ENCODE peak calls at places on chromosomes 1 and 21, in seven cellular contexts. One of them, this sample, is unnamed.
A peak's percentile ranks its signal among the peaks of the same experiment; 100 is the strongest.

GRCh38 chr1:107941123-107941522 is 23.9 kb downstream of the VAV3 start:
- DNase-seq in GM12864: no peak
- DNase-seq in NCI-H69: no peak
- DNase-seq in aorta: peak; percentile 55
- DNase-seq in effector memory CD4-positive, alpha-beta T cell: no peak
- DNase-seq in right cardiac atrium: no peak
- DNase-seq in stimulated activated CD8-positive, alpha-beta memory T cell treated with anti-CD3 and anti-CD28 coated beads, Interleukin-4, amount 100 ng/mL, for 1 hour: no peak
- DNase-seq in this sample: no peak

GRCh38 chr21:25396135-25396711 is 211.1 kb downstream of the MRPL39 start:
- DNase-seq in GM12864: peak; percentile 74
- DNase-seq in NCI-H69: no peak
- DNase-seq in aorta: no peak
- DNase-seq in effector memory CD4-positive, alpha-beta T cell: no peak
- DNase-seq in right cardiac atrium: peak; percentile 9
- DNase-seq in stimulated activated CD8-positive, alpha-beta memory T cell treated with anti-CD3 and anti-CD28 coated beads, Interleukin-4, amount 100 ng/mL, for 1 hour: no peak
- DNase-seq in this sample: no peak

GRCh38 chr1:167489581-167490340 is 28.6 kb downstream of the CD247 start:
- DNase-seq in GM12864: no peak
- DNase-seq in NCI-H69: no peak
- DNase-seq in aorta: no peak
- DNase-seq in effector memory CD4-positive, alpha-beta T cell: peak; percentile 47
- DNase-seq in right cardiac atrium: peak; percentile 37
- DNase-seq in stimulated activated CD8-positive, alpha-beta memory T cell treated with anti-CD3 and anti-CD28 coated beads, Interleukin-4, amount 100 ng/mL, for 1 hour: no peak
- DNase-seq in this sample: peak; percentile 42

GRCh38 chr1:177800386-177801058 is 169.3 kb downstream of the SEC16B start:
- DNase-seq in GM12864: no peak
- DNase-seq in NCI-H69: no peak
- DNase-seq in aorta: no peak
- DNase-seq in effector memory CD4-positive, alpha-beta T cell: no peak
- DNase-seq in right cardiac atrium: no peak
- DNase-seq in stimulated activated CD8-positive, alpha-beta memory T cell treated with anti-CD3 and anti-CD28 coated beads, Interleukin-4, amount 100 ng/mL, for 1 hour: no peak
- DNase-seq in this sample: peak; percentile 81

GRCh38 chr1:152954436-152954835 is 7.4 kb downstream of the SPRR5 start:
- DNase-seq in GM12864: no peak
- DNase-seq in NCI-H69: no peak
- DNase-seq in aorta: no peak
- DNase-seq in effector memory CD4-positive, alpha-beta T cell: no peak
- DNase-seq in right cardiac atrium: no peak
- DNase-seq in stimulated activated CD8-positive, alpha-beta memory T cell treated with anti-CD3 and anti-CD28 coated beads, Interleukin-4, amount 100 ng/mL, for 1 hour: no peak
- DNase-seq in this sample: no peak

GRCh38 chr1:168408531-168409242 is 128.0 kb downstream of the TBX19 start:
- DNase-seq in GM12864: peak; percentile 13
- DNase-seq in NCI-H69: peak; percentile 51
- DNase-seq in aorta: no peak
- DNase-seq in effector memory CD4-positive, alpha-beta T cell: peak; percentile 48
- DNase-seq in right cardiac atrium: no peak
- DNase-seq in stimulated activated CD8-positive, alpha-beta memory T cell treated with anti-CD3 and anti-CD28 coated beads, Interleukin-4, amount 100 ng/mL, for 1 hour: peak; percentile 45
- DNase-seq in this sample: no peak

GRCh38 chr1:26533951-26534514 is 4.5 kb downstream of the RPS6KA1 start:
- DNase-seq in GM12864: no peak
- DNase-seq in NCI-H69: no peak
- DNase-seq in aorta: no peak
- DNase-seq in effector memory CD4-positive, alpha-beta T cell: no peak
- DNase-seq in right cardiac atrium: no peak
- DNase-seq in stimulated activated CD8-positive, alpha-beta memory T cell treated with anti-CD3 and anti-CD28 coated beads, Interleukin-4, amount 100 ng/mL, for 1 hour: no peak
- DNase-seq in this sample: no peak

GRCh38 chr1:173162601-173163000 is 44.5 kb downstream of the TNFSF4 start:
- DNase-seq in GM12864: no peak
- DNase-seq in NCI-H69: no peak
- DNase-seq in aorta: no peak
- DNase-seq in effector memory CD4-positive, alpha-beta T cell: no peak
- DNase-seq in right cardiac atrium: no peak
- DNase-seq in stimulated activated CD8-positive, alpha-beta memory T cell treated with anti-CD3 and anti-CD28 coated beads, Interleukin-4, amount 100 ng/mL, for 1 hour: no peak
- DNase-seq in this sample: no peak

This sample was measured in left kidney.